ENCODE peak calls at places on chromosomes 4 and X, in six cellular contexts. H, V, S, R, D and C are unnamed samples.

GRCh38 chr4:170589597-170590191 is 499.9 kb upstream of the AADAT start:
- DNase-seq in V (no peak), S (no peak), D (no peak), H (peak), R (peak), C (peak)

GRCh38 chrX:19613645-19614323 is 98.5 kb upstream of the MAP3K15 start:
- DNase-seq in D (no peak), S (peak), H (no peak), V (peak), R (no peak), C (no peak)

GRCh38 chr4:112302320-112303274 is 5.4 kb downstream of the ALPK1 start:
- DNase-seq in D (no peak), H (no peak), S (no peak), R (no peak), V (no peak), C (no peak)

GRCh38 chr4:172736046-172736445 is 432.6 kb upstream of the GALNT7 start:
- DNase-seq in H (no peak), R (no peak), D (no peak), V (no peak), S (no peak), C (no peak)

GRCh38 chrX:18390941-18391538 is 34.4 kb upstream of the CDKL5 start:
- DNase-seq in R (peak), H (peak), V (peak), D (no peak), S (peak), C (peak)

GRCh38 chr4:169438057-169438480 is 167.3 kb upstream of the SH3RF1 start:
- DNase-seq in H (peak), D (no peak), S (no peak), V (no peak), R (no peak), C (no peak)

GRCh38 chr4:173463816-173464215 is 64.9 kb upstream of the SCRG1 start:
- DNase-seq in V (no peak), R (no peak), S (no peak), H (no peak), D (no peak), C (no peak)

GRCh38 chr4:108432418-108432817 is 188.0 kb upstream of the RPL34 start:
- DNase-seq in R (no peak), H (no peak), V (no peak), S (no peak), D (no peak), C (no peak)

GRCh38 chr4:8730159-8730558 is 137.6 kb downstream of the CPZ start:
- DNase-seq in D (peak), V (peak), H (no peak), S (no peak), R (no peak), C (no peak)

GRCh38 chr4:40046311-40046980 is 10.2 kb upstream of the N4BP2 start:
- DNase-seq in S (no peak), H (no peak), V (peak), D (no peak), R (peak), C (peak)

GRCh38 chrX:2665387-2666304 is 25.4 kb upstream of the CD99 start:
- DNase-seq in D (no peak), R (no peak), H (no peak), V (no peak), S (no peak), C (no peak)

GRCh38 chr4:148029781-148030180 is 297.9 kb downstream of the ARHGAP10 start:
- DNase-seq in R (no peak), V (no peak), S (no peak), H (no peak), D (no peak), C (no peak)

GRCh38 chr4:3276961-3277360 is 15.9 kb upstream of the RGS12 start:
- DNase-seq in R (peak), S (no peak), H (no peak), D (no peak), V (peak), C (peak)

GRCh38 chr4:139054791-139055376 is 39.3 kb downstream of the NOCT start:
- DNase-seq in H (no peak), D (no peak), S (no peak), V (no peak), R (peak), C (no peak)

GRCh38 chr4:156322592-156322991 is 368.9 kb upstream of the CTSO start:
- DNase-seq in S (no peak), H (no peak), D (no peak), V (no peak), R (peak), C (peak)

GRCh38 chrX:103356897-103357296 is 591 bp downstream of the TCEAL9 start:
- DNase-seq in H (no peak), R (no peak), D (no peak), S (no peak), V (no peak), C (no peak)

GRCh38 chrX:9566150-9566621 is 101.3 kb downstream of the TBL1X start:
- DNase-seq in D (no peak), R (peak), S (no peak), V (peak), H (no peak), C (peak)

GRCh38 chr4:106746451-106746850 is 289.7 kb downstream of the DKK2 start:
- DNase-seq in S (no peak), R (peak), V (no peak), H (no peak), D (no peak), C (peak)

GRCh38 chrX:38982370-38982769 is 181.1 kb downstream of the MID1IP1 start:
- DNase-seq in R (no peak), V (no peak), H (no peak), S (no peak), D (no peak), C (no peak)
- H3K4me3 ChIP-seq in R (no peak), V (no peak), H (no peak), S (no peak), D (no peak), C (no peak)

GRCh38 chr4:67332627-67333026 is 212.7 kb downstream of the CENPC start:
- DNase-seq in H (no peak), R (peak), S (no peak), V (no peak), D (no peak), C (no peak)
- TF ChIP-seq CTCF in H (peak), R (peak), S (no peak), V (no peak), D (no peak), C (peak)

GRCh38 chr4:72767903-72768817 is 199.1 kb upstream of the ADAMTS3 start:
- DNase-seq in D (no peak), V (no peak), S (no peak), H (no peak), R (peak), C (peak)
- H3K4me3 ChIP-seq in D (no peak), V (no peak), S (no peak), H (no peak), R (no peak), C (no peak)

GRCh38 chr4:5965225-5965624 is 53.0 kb downstream of the C4orf50 start:
- DNase-seq in R (no peak), V (no peak), H (no peak), D (no peak), S (no peak), C (no peak)
- TF ChIP-seq CTCF in R (no peak), V (no peak), H (no peak), D (no peak), S (no peak), C (no peak)

DNA sequence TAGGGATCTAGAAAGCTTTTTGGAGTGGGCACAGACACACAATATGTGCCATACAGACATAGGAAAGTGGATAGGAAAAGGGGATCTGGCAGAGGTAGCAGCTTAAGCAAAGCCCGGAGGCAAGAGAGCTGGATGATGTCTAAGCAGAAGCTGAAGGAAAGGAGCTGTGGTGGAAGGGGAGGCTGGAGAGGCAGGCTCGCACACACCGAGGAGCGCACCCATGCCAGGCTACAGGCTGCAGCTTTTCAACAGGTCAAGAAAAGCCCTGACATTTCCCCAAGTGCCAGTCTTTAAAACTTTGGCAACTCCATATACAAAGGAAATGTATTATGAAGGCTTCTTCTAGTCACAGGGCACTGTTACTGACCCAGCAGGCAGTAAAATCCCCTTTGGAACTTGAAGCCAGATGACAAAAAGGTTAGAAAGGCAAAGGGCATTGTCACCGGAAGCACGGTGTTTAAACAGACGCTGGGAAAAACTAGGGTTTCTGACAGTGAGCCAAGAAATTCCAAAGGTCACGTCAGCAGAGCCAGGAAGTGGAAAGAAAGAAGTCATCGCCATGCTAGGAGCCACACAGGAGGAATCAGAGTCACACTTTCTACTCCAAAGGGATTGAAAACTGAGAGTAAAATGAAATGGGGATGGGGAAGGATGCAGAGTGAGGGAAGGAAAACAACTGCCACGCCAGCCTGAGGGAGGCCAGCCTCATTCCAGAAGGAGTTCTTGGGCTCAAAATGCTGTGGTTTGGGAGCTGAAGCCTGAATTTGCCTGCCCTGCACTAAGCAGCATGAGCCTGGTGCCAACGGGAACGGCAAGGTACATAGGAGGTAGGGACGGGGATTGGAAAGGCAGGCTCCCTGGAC is 67.1 kb downstream of the SOWAHB start:
- DNase-seq in H (no peak), R (peak), V (peak), S (no peak), D (peak), C (peak)
- H3K4me3 ChIP-seq in H (no peak), R (no peak), V (no peak), S (no peak), D (no peak), C (no peak)

DNA sequence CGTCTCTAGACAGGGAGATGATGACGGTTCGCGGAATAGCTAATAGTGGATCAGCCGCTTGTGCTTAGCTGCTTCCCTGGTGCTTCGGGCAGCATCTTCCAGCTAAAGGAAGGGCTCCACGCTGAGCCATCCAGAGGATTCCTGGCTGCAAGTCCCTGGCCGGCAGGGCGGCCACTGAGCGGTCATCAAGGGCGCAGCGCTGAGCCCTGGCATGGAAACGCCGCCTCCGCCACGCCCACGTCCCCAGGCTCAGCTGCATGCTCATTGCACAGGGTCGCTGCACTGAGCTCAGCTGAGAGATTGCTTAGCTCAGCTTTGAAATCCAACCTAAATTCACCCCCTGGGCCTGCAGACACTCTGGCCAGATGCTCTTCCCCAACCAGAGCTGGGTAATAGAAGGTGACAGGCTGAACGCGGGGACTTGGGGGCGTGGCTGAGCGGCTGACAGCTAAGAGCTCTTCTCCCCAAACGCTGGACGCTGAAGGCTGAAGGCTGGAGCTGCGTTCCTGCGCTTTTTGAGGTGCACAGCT is 118.2 kb upstream of the KIT start:
- DNase-seq in D (peak), S (peak), V (peak), R (peak), H (no peak), C (peak)
- TF ChIP-seq CTCF in D (no peak), S (no peak), V (no peak), R (no peak), H (no peak), C (no peak)

GRCh38 chr4:78647272-78647671 is 95.7 kb downstream of the ANXA3 start:
- DNase-seq in D (no peak), V (no peak), S (no peak), R (no peak), H (no peak), C (no peak)

GRCh38 chr4:78652282-78652876 is 100.8 kb downstream of the ANXA3 start:
- DNase-seq in D (no peak), S (no peak), V (no peak), R (peak), H (no peak), C (peak)

GRCh38 chr4:78648639-78649363 is 97.2 kb downstream of the ANXA3 start:
- DNase-seq in S (no peak), D (no peak), H (no peak), R (no peak), V (no peak), C (no peak)

GRCh38 chr4:78651250-78651860 is 99.8 kb downstream of the ANXA3 start:
- DNase-seq in D (no peak), R (no peak), H (no peak), V (no peak), S (no peak), C (no peak)

DNA sequence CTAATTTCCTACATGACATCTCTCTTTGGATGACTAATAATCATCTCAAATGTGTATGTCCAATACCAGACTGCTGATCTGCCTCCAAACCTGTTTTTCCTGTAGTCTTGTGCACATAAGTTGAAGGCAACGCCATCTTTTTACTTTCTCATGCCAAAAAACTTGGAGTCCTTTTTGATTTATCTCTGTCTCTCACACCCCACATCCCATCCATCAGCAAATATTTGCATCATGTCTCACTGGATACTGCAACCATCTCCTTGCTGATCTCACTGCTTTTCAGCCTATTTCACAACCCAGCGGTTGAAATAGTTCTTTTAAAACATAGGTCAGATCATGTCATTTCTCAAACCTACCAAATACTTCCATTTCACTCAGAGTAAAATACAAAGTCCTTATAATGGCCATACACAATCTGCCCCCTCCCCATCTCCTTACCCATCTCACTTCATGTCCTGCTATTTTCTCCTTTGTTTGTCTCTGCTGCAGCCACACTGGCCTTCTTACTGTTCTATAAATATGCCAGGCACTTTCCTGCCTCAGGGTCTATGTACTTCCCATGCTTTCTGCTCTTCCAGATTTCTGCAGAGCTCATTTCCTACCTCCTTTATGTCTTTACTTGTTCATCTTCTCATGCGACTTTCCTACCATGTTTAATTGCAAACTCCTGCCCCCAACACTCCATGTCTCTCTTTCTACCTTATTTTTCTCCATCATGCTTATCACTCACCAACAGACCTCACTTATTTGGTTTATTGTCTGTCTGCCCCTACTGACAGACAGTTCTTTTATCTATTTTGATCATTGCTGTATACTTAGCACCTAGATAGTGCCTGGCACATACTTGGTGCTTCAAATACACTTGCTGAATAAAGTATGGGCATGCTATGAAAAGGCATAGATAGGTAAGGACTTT is 98.8 kb downstream of the ANXA3 start:
- DNase-seq in D (no peak), R (peak), H (no peak), V (no peak), S (no peak), C (peak)
- H3K4me3 ChIP-seq in D (no peak), R (no peak), H (no peak), V (no peak), S (no peak), C (no peak)

GRCh38 chr4:602559-602942 is 22.8 kb upstream of the PDE6B start:
- DNase-seq in D (peak), V (peak), S (no peak), H (no peak), R (peak), C (no peak)
- TF ChIP-seq CTCF in D (peak), V (no peak), S (no peak), H (peak), R (peak), C (no peak)

DNA sequence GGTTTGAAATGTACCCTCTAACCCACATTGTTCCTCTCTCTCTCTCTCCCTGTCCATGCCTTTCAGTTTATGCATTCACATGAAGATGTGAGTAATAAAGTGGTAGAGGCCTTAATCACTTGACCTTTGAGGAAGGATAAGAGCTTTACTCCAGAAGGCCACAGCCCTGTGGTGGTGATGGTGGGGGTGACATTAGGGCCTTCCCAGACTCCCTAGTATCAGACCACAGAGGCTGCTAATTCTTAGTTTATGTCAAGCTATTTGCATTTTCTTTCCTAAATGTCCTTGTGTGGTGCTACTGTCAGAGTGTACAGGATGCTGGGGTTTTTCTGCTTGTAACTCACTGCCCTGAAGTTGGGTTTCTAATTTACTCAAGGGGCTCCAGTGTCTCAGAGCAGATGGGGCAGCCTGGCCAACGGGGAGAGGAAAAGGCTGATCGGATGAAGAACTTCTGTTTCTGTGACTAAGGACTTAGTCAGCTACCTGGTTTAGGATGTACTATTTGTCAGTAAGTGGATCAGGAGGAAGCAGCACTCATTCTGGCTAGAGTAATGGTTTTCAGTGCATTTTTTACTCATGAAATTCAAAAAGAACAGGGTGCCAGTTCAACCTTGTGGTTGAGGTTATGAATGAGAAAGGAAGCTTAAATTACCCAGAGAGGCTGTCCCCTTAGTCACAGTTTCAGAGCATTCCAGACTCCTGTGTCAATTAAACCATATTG is 509.6 kb upstream of the DIPK2B start:
- DNase-seq in S (no peak), H (peak), D (no peak), R (peak), V (no peak), C (peak)
- H3K4me3 ChIP-seq in S (no peak), H (no peak), D (no peak), R (no peak), V (no peak), C (no peak)